ENCODE peak calls at places on chromosomes 6 and 20, in seven cellular contexts. L is lower lobe of right lung, Z is IMR-90, E is Panc1, W is AG04449, A is hypothalamus, V is A549. Q is an unnamed sample.
A peak's percentile ranks its signal among the peaks of the same experiment; 100 is the strongest.

GRCh38 chr6:106070626-106071025 is 15.5 kb upstream of the PRDM1 start:
- DNase-seq in L (no peak), Z (no peak), E (no peak), W (no peak), A (no peak), V (no peak), Q (no peak)

GRCh38 chr6:98579941-98580340 is 254.4 kb upstream of the POU3F2 start:
- DNase-seq in L (no peak), Z (peak; percentile 2), E (no peak), W (no peak), A (no peak), V (no peak), Q (no peak)

GRCh38 chr6:86537311-86537861 is 399.9 kb upstream of the HTR1E start:
- DNase-seq in L (no peak), Z (no peak), E (no peak), W (no peak), A (no peak), V (no peak), Q (no peak)

GRCh38 chr6:20341564-20341963 is 60.1 kb upstream of the E2F3 start:
- DNase-seq in L (no peak), Z (no peak), E (no peak), W (no peak), A (no peak), V (no peak), Q (no peak)

GRCh38 chr20:2402271-2402980 is 21.7 kb downstream of the TGM6 start:
- DNase-seq in L (no peak), Z (peak; percentile 51), E (no peak), W (peak; percentile 34), A (no peak), V (peak; percentile 58), Q (no peak)

GRCh38 chr6:26360451-26361416 is 4.3 kb upstream of the BTN3A2 start:
- DNase-seq in L (no peak), Z (no peak), E (no peak), W (no peak), A (no peak), V (no peak), Q (no peak)

GRCh38 chr6:28751514-28751913 is 172.3 kb downstream of the TRIM27 start:
- DNase-seq in L (no peak), Z (no peak), E (no peak), W (no peak), A (no peak), V (no peak), Q (no peak)

GRCh38 chr6:125004797-125005595 is 42.8 kb downstream of the RNF217 start:
- DNase-seq in L (no peak), Z (no peak), E (no peak), W (no peak), A (no peak), V (no peak), Q (no peak)

GRCh38 chr6:136551103-136551502 is 881 bp upstream of the MAP7 start:
- DNase-seq in L (no peak), Z (no peak), E (no peak), W (no peak), A (no peak), V (no peak), Q (no peak)

GRCh38 chr6:112286010-112286409 is 31.6 kb upstream of the LAMA4 start:
- DNase-seq in L (no peak), Z (no peak), E (no peak), W (no peak), A (no peak), V (no peak), Q (no peak)

GRCh38 chr20:35431621-35432429 is 6.2 kb downstream of the GDF5 start:
- DNase-seq in L (no peak), Z (no peak), E (no peak), W (no peak), A (no peak), V (no peak), Q (no peak)

GRCh38 chr6:157653521-157653920 is 169.5 kb upstream of the SNX9 start:
- DNase-seq in L (no peak), Z (no peak), E (no peak), W (no peak), A (no peak), V (no peak), Q (no peak)

GRCh38 chr6:9659848-9660247 is 755.0 kb downstream of the TFAP2A start:
- DNase-seq in L (no peak), Z (no peak), E (no peak), W (no peak), A (no peak), V (no peak), Q (no peak)

GRCh38 chr20:45948742-45949541 is 14.5 kb downstream of the PCIF1 start:
- DNase-seq in L (no peak), Z (no peak), E (no peak), W (no peak), A (no peak), V (no peak), Q (no peak)

GRCh38 chr20:62927128-62927705 is 912 bp upstream of the DIDO1 start:
- DNase-seq in L (no peak), Z (no peak), E (no peak), W (no peak), A (no peak), V (no peak), Q (no peak)

GRCh38 chr6:29850011-29850553 is 22.5 kb downstream of the HLA-G start:
- DNase-seq in L (no peak), Z (no peak), E (no peak), W (no peak), A (no peak), V (no peak), Q (no peak)

GRCh38 chr20:18056174-18057105 is 1.3 kb downstream of the OVOL2 start:
- DNase-seq in L (peak; percentile 61), Z (no peak), E (no peak), W (no peak), A (no peak), V (no peak), Q (no peak)

GRCh38 chr6:149334682-149335160 is 17.2 kb downstream of the TAB2 start:
- DNase-seq in L (no peak), Z (peak; percentile 80), E (no peak), W (peak; percentile 14), A (no peak), V (no peak), Q (peak; percentile 32)

GRCh38 chr6:22926613-22927348 is 357.4 kb downstream of the HDGFL1 start:
- DNase-seq in L (no peak), Z (no peak), E (no peak), W (no peak), A (no peak), V (no peak), Q (no peak)

GRCh38 chr6:16799279-16800193 is 38.3 kb upstream of the ATXN1 start:
- DNase-seq in L (no peak), Z (peak; percentile 49), E (peak; percentile 12), W (no peak), A (no peak), V (peak; percentile 57), Q (no peak)

GRCh38 chr6:157605484-157605883 is 217.6 kb upstream of the SNX9 start:
- DNase-seq in L (no peak), Z (no peak), E (no peak), W (no peak), A (no peak), V (no peak), Q (no peak)

GRCh38 chr6:46734867-46735719 is at the start of gene PLA2G7:
- DNase-seq in L (peak; percentile 50), Z (no peak), E (no peak), W (no peak), A (no peak), V (peak; percentile 20), Q (no peak)

GRCh38 chr6:53119772-53120409 is 28.8 kb downstream of the GCM1 start:
- DNase-seq in L (no peak), Z (peak; percentile 58), E (peak; percentile 22), W (no peak), A (no peak), V (peak; percentile 17), Q (peak; percentile 20)

GRCh38 chr6:24923885-24924401 is 11.8 kb downstream of the RIPOR2 start:
- DNase-seq in L (no peak), Z (no peak), E (no peak), W (no peak), A (no peak), V (no peak), Q (no peak)

GRCh38 chr6:162728706-162729105 is 932 bp downstream of the PACRG start:
- DNase-seq in L (no peak), Z (no peak), E (no peak), W (no peak), A (no peak), V (no peak), Q (no peak)

GRCh38 chr6:136609878-136610706 is 59.9 kb upstream of the MAP7 start:
- DNase-seq in L (peak; percentile 63), Z (peak; percentile 100), E (peak; percentile 96), W (peak; percentile 97), A (no peak), V (peak; percentile 83), Q (peak; percentile 98)

GRCh38 chr6:32196682-32197616 is 4.5 kb upstream of the GPSM3 start:
- DNase-seq in L (no peak), Z (peak; percentile 12), E (no peak), W (no peak), A (peak; percentile 45), V (no peak), Q (no peak)

GRCh38 chr6:26048590-26048989 is 38.6 kb upstream of the HFE start:
- DNase-seq in L (no peak), Z (no peak), E (no peak), W (no peak), A (no peak), V (no peak), Q (no peak)

GRCh38 chr20:62776692-62777527 is 19.4 kb upstream of the MRGBP start:
- DNase-seq in L (no peak), Z (peak; percentile 13), E (no peak), W (no peak), A (no peak), V (no peak), Q (no peak)